ENCODE peak calls at places on chromosomes 5 and 9, in seven cellular contexts. K is lower lobe of right lung, W is IMR-90, R is small intestine, I is suprapubic skin, E is heart left ventricle, L is left ventricle myocardium inferior. P is an unnamed sample. For H3K4me1, the result is how much of the 10 kb centered on the place peaks cover.

GRCh38 chr5:148005788-148006520 is 57.8 kb upstream of the SPINK5 start:
- DNase-seq in I (no peak), K (no peak), W (peak), R (no peak), E (no peak), L (no peak), P (no peak)

GRCh38 chr5:172864161-172864560 is 30.1 kb downstream of the ERGIC1 start:
- DNase-seq in W (no peak), I (no peak), L (no peak), R (no peak), K (no peak), E (no peak), P (no peak)

GRCh38 chr5:92353107-92354030 is 970.3 kb upstream of the ARRDC3 start:
- DNase-seq in K (no peak), I (no peak), W (peak), L (no peak), E (no peak), R (no peak), P (no peak)

GRCh38 chr5:151660616-151661015 is 26.1 kb downstream of the SPARC start:
- DNase-seq in E (no peak), K (no peak), W (peak), R (no peak), L (no peak), I (no peak), P (peak)

GRCh38 chr5:148910686-148911361 is 84.4 kb downstream of the ADRB2 start:
- DNase-seq in E (no peak), K (peak), W (peak), I (no peak), L (peak), R (peak), P (peak)

GRCh38 chr5:99795026-99795425 is 740.1 kb upstream of the FAM174A start:
- DNase-seq in L (no peak), K (no peak), R (no peak), I (no peak), E (no peak), W (no peak), P (peak)

GRCh38 chr9:137407590-137408300 is 15.2 kb downstream of the EXD3 start:
- DNase-seq in I (no peak), L (peak), E (peak), K (no peak), R (no peak), W (no peak), P (no peak)

GRCh38 chr5:117533792-117534191 is 959.2 kb upstream of the SEMA6A start:
- DNase-seq in K (no peak), R (no peak), E (no peak), I (no peak), L (no peak), W (no peak), P (no peak)

GRCh38 chr5:151215546-151215880 is 8.4 kb downstream of the CCDC69 start:
- DNase-seq in L (no peak), R (no peak), I (no peak), K (no peak), E (no peak), W (no peak), P (no peak)

GRCh38 chr5:54769072-54769471 is 216.3 kb downstream of the ESM1 start:
- DNase-seq in K (no peak), R (peak), E (no peak), I (no peak), W (no peak), L (no peak), P (no peak)

GRCh38 chr9:4691794-4692193 is 12.4 kb downstream of the CDC37L1 start:
- DNase-seq in I (no peak), E (no peak), L (no peak), K (no peak), W (peak), R (no peak), P (no peak)

GRCh38 chr5:146079695-146080361 is 25.5 kb downstream of the PLAC8L1 start:
- DNase-seq in I (no peak), R (no peak), K (no peak), W (peak), E (no peak), L (no peak), P (peak)

GRCh38 chr9:101369286-101369685 is 15.5 kb downstream of the BAAT start:
- DNase-seq in I (no peak), L (no peak), K (no peak), R (no peak), E (no peak), W (peak), P (no peak)

GRCh38 chr9:74735761-74736160 is 152.0 kb downstream of the TRPM6 start:
- DNase-seq in K (no peak), I (no peak), L (no peak), E (no peak), R (no peak), W (no peak), P (no peak)

GRCh38 chr9:134502261-134503211 is 139.1 kb upstream of the COL5A1 start:
- DNase-seq in W (peak), R (no peak), K (no peak), E (peak), I (peak), L (peak), P (peak)

GRCh38 chr5:97406950-97407676 is 224.1 kb upstream of the RIOK2 start:
- DNase-seq in E (no peak), R (no peak), I (no peak), L (no peak), K (peak), W (no peak), P (no peak)

GRCh38 chr9:99144966-99145365 is 40.1 kb downstream of the TGFBR1 start:
- DNase-seq in I (no peak), E (no peak), L (no peak), W (no peak), K (no peak), R (no peak), P (no peak)

GRCh38 chr5:124996023-124996763 is 249.8 kb upstream of the ZNF608 start:
- DNase-seq in I (no peak), R (no peak), K (no peak), W (peak), L (no peak), E (no peak), P (no peak)

GRCh38 chr5:3200356-3200755 is 395.3 kb upstream of the IRX1 start:
- DNase-seq in W (no peak), L (no peak), I (no peak), R (no peak), E (no peak), K (no peak), P (no peak)

GRCh38 chr9:373759-374206 is 159.1 kb downstream of the DOCK8 start:
- DNase-seq in L (no peak), E (no peak), R (no peak), I (no peak), K (no peak), W (no peak), P (no peak)

GRCh38 chr5:180100621-180101450 is 29.3 kb upstream of the RNF130 start:
- DNase-seq in R (no peak), L (no peak), E (no peak), W (no peak), K (no peak), I (peak), P (no peak)

GRCh38 chr5:180775624-180776023 is 27.0 kb downstream of the MGAT1 start:
- DNase-seq in L (no peak), W (no peak), I (no peak), K (no peak), E (no peak), R (no peak), P (no peak)

GRCh38 chr5:151060742-151061141 is 20.1 kb downstream of the TNIP1 start:
- DNase-seq in E (no peak), K (no peak), R (no peak), L (no peak), W (no peak), I (no peak), P (no peak)

GRCh38 chr9:28688172-28688571 is 1114.9 kb upstream of the C9orf72 start:
- DNase-seq in R (no peak), E (no peak), I (no peak), K (no peak), W (no peak), L (no peak), P (no peak)

GRCh38 chr9:9846538-9846937 is 766.3 kb downstream of the PTPRD start:
- DNase-seq in W (no peak), L (no peak), I (no peak), R (no peak), K (no peak), E (no peak), P (no peak)

GRCh38 chr9:105713260-105713938 is 19.1 kb downstream of the TMEM38B start:
- DNase-seq in L (no peak), K (no peak), W (no peak), R (no peak), E (no peak), I (no peak), P (no peak)

GRCh38 chr5:170164921-170165320 is 59.2 kb downstream of the FOXI1 start:
- DNase-seq in I (no peak), K (no peak), R (no peak), E (no peak), L (no peak), W (no peak), P (no peak)

GRCh38 chr5:127561254-127561653 is 43.8 kb downstream of the PRRC1 start:
- DNase-seq in W (peak), I (no peak), K (no peak), E (no peak), R (no peak), L (no peak), P (peak)

DNA sequence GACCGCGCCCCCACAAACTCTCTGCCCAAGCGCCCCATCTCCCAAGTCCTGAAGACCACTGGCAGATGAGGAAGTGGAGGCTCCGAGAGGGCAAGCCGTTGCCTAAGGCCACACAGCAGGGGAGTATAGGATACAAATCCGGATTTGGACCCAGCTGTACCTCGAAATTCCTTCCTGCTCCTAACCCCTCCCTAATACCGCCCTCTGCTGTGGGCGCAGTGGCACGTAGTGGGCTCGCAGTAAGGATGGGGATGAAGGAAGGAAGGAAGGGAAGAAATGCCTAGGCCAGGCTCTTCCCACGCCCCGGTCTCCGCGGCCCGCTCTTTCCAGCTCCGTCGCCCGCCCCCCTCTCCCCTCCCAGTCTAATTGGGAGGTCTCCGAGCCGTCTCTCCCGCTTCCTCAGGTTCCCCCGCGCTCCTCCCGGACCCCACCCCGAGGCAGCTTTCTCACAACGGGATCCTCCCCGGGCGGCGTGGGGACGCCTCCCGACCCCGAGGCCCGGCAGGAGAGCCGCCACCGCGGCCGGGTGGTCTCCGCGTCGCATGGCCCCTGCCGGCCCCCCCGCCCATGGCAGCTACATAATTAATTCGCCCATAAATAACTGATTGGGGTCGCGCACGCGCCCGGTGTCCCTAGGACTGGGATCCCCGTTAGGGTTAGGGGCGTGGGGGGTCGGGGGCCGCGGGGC is 138.9 kb downstream of the C9orf50 start:
- DNase-seq in R (no peak), I (no peak), E (peak), W (no peak), L (peak), K (no peak), P (no peak)
- H3K4me1 ChIP-seq in R (under half), I (half or more), E (half or more), W (under half), L (half or more), K (half or more), P (under half)

DNA sequence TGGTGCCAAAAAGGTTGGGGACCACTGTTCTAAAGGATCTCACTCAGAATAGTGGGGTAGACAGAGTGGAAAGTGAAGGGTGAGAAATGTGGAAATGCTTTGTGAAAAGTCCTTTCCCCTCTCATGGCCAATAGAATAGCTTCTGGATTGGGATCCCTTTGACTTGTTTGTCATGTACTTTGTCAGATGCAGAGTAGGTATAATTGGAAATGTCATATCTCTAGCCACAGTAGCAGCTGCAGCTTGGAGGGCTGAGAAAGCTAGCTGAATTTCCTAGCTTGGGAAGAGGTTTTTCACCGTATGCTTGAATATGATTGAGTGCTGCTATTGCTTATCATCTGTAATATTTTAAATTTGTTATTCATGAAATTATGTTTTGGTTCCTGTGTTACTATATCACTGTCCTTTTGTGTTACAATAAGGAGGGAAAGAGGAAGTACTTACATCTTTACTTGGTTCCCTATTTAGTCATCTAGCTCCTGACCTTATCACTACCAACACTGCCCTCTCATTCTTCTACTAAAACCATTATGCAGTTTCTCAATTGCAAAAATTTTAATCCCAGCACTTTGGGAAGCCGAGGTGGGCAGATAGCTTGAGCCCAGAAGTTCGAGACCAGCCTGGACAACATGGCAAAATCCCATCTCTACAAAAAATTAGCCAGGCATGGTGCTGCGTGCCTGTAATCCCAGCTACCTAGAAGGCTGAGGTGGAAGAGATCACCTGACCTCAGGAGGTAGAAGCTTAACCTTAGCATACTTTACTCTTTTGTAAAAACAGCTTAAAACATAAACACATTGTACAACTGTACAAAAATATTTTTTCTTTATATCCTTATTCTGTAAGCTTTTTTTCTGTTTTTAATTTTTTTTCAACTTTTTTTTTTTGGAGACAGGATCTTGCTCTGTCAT is 12.4 kb downstream of the SLC30A5 start:
- DNase-seq in E (no peak), W (no peak), I (no peak), L (no peak), R (no peak), K (no peak), P (no peak)
- H3K27ac ChIP-seq in E (no peak), W (no peak), I (no peak), L (no peak), R (no peak), K (no peak), P (no peak)

GRCh38 chr9:115739096-115739875 is 414.3 kb upstream of the PAPPA start:
- DNase-seq in W (no peak), E (no peak), I (no peak), K (no peak), L (no peak), R (no peak), P (peak)
- H3K4me1 ChIP-seq in W (under half), E (under half), I (under half), K (under half), L (under half), R (under half), P (under half)

DNA sequence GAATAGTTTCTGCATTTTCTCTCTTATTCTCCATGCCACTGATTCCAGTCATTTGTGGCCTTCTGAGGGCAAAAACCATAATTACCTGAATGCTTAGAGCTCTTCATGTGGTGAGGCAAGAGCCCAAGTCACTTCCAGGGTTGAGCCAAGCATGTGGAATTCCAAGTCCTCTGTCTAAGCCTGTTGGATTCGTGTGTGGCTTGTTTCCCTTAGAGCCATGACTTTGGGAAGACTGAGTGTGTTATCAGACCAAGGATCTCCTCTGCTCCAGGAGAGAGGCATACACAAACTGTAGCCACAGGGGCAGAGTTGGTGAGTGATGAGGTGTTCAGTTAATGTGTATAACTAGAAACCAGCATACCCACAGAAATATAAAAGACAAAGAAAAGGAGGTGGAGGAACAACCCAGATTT is 27.1 kb downstream of the SLC22A5 start:
- DNase-seq in R (no peak), E (no peak), I (no peak), L (no peak), K (no peak), W (no peak), P (peak)
- H3K27ac ChIP-seq in R (no peak), E (no peak), I (no peak), L (no peak), K (no peak), W (no peak), P (no peak)

GRCh38 chr9:131738293-131738692 is 1.6 kb downstream of the RAPGEF1 start:
- DNase-seq in R (no peak), I (no peak), K (peak), L (no peak), W (no peak), E (no peak), P (no peak)

GRCh38 chr9:131736440-131736839 is 3.4 kb downstream of the RAPGEF1 start:
- DNase-seq in E (no peak), L (no peak), W (no peak), R (no peak), I (no peak), K (no peak), P (no peak)

GRCh38 chr9:131738838-131739191 is 1.1 kb downstream of the RAPGEF1 start:
- DNase-seq in K (peak), R (peak), L (no peak), W (no peak), I (no peak), E (no peak), P (peak)

GRCh38 chr9:131735238-131736181 is 4.4 kb downstream of the RAPGEF1 start:
- DNase-seq in K (no peak), R (peak), W (no peak), E (no peak), L (no peak), I (no peak), P (no peak)

GRCh38 chr9:131737426-131737825 is 2.5 kb downstream of the RAPGEF1 start:
- DNase-seq in E (no peak), W (no peak), R (no peak), L (no peak), K (peak), I (no peak), P (no peak)
- H3K4me1 ChIP-seq in E (half or more), W (under half), R (under half), L (half or more), K (half or more), I (half or more), P (under half)

GRCh38 chr9:108884701-108885100 is 22.6 kb downstream of the ACTL7A start:
- DNase-seq in W (no peak), L (no peak), R (no peak), E (no peak), K (no peak), I (no peak), P (no peak)

GRCh38 chr9:108885643-108886348 is 23.7 kb downstream of the ACTL7A start:
- DNase-seq in I (no peak), K (no peak), R (peak), E (no peak), L (no peak), W (peak), P (peak)

GRCh38 chr9:108894225-108894997 is 32.3 kb downstream of the ACTL7A start:
- DNase-seq in W (no peak), I (no peak), E (no peak), R (no peak), K (no peak), L (no peak), P (no peak)

DNA sequence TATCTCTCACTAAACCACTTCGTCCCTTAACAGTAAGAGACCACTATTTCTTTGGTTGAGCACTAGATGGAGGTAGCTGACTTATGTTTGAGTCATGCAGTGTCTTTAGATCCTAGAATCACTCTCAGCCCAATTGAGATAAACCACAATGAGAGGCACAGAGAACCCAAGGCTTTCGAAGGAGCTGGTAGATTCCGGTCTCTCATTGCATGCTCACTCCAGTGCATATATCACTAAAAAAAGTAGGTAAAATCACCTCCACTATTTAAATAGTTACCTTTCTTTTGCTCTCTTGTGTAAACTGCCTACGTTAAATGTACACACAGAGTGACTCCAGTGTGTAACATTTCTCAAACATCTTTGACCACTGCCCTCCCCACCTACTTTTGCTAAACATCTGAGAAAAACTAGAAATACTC is 27.6 kb downstream of the ACTL7A start:
- DNase-seq in R (no peak), I (no peak), E (no peak), K (no peak), W (peak), L (no peak), P (peak)
- H3K27ac ChIP-seq in R (no peak), I (no peak), E (peak), K (no peak), W (no peak), L (peak), P (no peak)

GRCh38 chr5:81852277-81853004 is 101.5 kb upstream of the SSBP2 start:
- DNase-seq in K (peak), E (no peak), L (peak), W (peak), R (no peak), I (no peak), P (no peak)
- H3K4me1 ChIP-seq in K (under half), E (under half), L (half or more), W (under half), R (under half), I (half or more), P (under half)